ENCODE peak calls at places on chromosomes 5 and 9, in four cellular contexts. T is IMR-90, K is mesenchymal stem cell, Y is H9. G is an unnamed sample.
A peak's percentile ranks its signal among the peaks of the same experiment; 100 is the strongest.

GRCh38 chr9:116095403-116095802 is 58.2 kb upstream of the PAPPA start:
- DNase-seq in K (no peak), T (no peak), Y (no peak), G (no peak)

GRCh38 chr9:14908221-14909206 is 1.7 kb downstream of the FREM1 start:
- DNase-seq in T (no peak), K (no peak), Y (no peak), G (no peak)

GRCh38 chr5:118791986-118792734 is 196.2 kb downstream of the DTWD2 start:
- DNase-seq in Y (peak; percentile 37), K (peak; percentile 85), T (peak; percentile 75), G (peak; percentile 27)

GRCh38 chr5:144219869-144220268 is 49.2 kb downstream of the KCTD16 start:
- DNase-seq in T (no peak), Y (no peak), K (no peak), G (no peak)

GRCh38 chr5:109826426-109826825 is 136.7 kb downstream of the MAN2A1 start:
- DNase-seq in Y (no peak), T (peak; percentile 55), K (no peak), G (no peak)

GRCh38 chr5:173041881-173042481 is 14.2 kb upstream of the CREBRF start:
- DNase-seq in T (peak; percentile 90), K (peak; percentile 53), Y (no peak), G (no peak)

GRCh38 chr5:86896916-86897315 is 279.2 kb downstream of the COX7C start:
- DNase-seq in K (no peak), Y (no peak), T (no peak), G (no peak)

GRCh38 chr5:176538505-176538806 is 1.3 kb upstream of the RNF44 start:
- DNase-seq in Y (no peak), K (no peak), T (no peak), G (no peak)

GRCh38 chr9:98795295-98795955 is 930 bp downstream of the ANKS6 start:
- DNase-seq in T (no peak), K (no peak), Y (no peak), G (no peak)

GRCh38 chr5:1483064-1483463 is 37.8 kb upstream of the SLC6A3 start:
- DNase-seq in T (no peak), K (no peak), Y (no peak), G (no peak)

GRCh38 chr9:112863214-112863613 is 27.5 kb downstream of the SLC46A2 start:
- DNase-seq in T (peak; percentile 57), K (peak; percentile 76), Y (no peak), G (no peak)

GRCh38 chr9:2838984-2839367 is 4.9 kb downstream of the PUM3 start:
- DNase-seq in Y (no peak), K (no peak), T (no peak), G (no peak)

GRCh38 chr5:93378073-93378472 is 202.9 kb downstream of the NR2F1-AS1 start:
- DNase-seq in T (peak; percentile 95), Y (no peak), K (peak; percentile 73), G (no peak)

GRCh38 chr5:107597803-107598202 is 72.9 kb downstream of the EFNA5 start:
- DNase-seq in T (no peak), K (no peak), Y (no peak), G (no peak)

DNA sequence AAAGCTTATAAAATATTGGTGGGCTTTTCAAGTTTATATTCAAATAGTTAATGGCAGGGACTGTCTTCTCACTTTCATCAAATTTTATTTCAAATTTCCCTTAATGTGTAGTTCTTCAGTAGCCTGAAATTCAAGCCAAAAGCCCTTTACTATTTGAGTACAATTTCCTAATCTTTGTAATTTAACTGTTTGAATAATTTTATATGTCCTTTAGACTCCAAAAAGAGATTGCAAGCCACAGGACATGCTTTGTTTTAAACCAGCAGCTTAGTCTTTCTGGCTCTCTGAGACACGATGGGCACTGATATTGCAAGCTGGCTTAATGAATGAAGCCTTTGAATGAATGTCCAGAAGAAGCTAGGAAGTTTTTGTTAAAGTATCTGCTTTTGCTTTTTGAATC is 2031.6 kb upstream of the CDH6 start:
- DNase-seq in K (no peak), Y (no peak), T (no peak), G (no peak)
- H2AFZ ChIP-seq in K (no peak overlapping the region), Y (no peak overlapping the region), T (no peak overlapping the region), G (peak overlapping the region; percentile 6)

GRCh38 chr9:5832543-5833529 is at the start of gene ERMP1:
- DNase-seq in T (peak; percentile 74), K (peak; percentile 85), Y (peak; percentile 88), G (peak; percentile 80)
- H2BK15ac ChIP-seq in T (no peak within 1 kb of the TSS), K (peak within 1 kb of the TSS; percentile 77), Y (no peak within 1 kb of the TSS), G (peak within 1 kb of the TSS; percentile 54)

GRCh38 chr9:136412912-136413420 is 2.5 kb downstream of the PMPCA start:
- DNase-seq in Y (no peak), K (no peak), T (no peak), G (no peak)

GRCh38 chr9:136410500-136411287 is at the start of the genes ENTR1 and PMPCA:
- DNase-seq in K (peak; percentile 90), Y (peak; percentile 87), T (peak; percentile 85), G (peak; percentile 88)

GRCh38 chr9:136407911-136408310 is 2.5 kb downstream of the ENTR1 start:
- DNase-seq in K (no peak), Y (no peak), T (no peak), G (no peak)

GRCh38 chr9:136411358-136411757 is 900 bp downstream of the PMPCA start:
- DNase-seq in Y (no peak), T (no peak), K (no peak), G (no peak)

GRCh38 chr9:136409557-136410455 is 608 bp downstream of the ENTR1 start:
- DNase-seq in Y (no peak), K (peak; percentile 65), T (peak; percentile 22), G (no peak)
- H3K14ac ChIP-seq in Y (peak overlapping the region; percentile 83), K (no peak overlapping the region), T (peak overlapping the region; percentile 20), G (peak overlapping the region; percentile 47)

GRCh38 chr5:128358826-128359225 is 179.2 kb downstream of the FBN2 start:
- DNase-seq in Y (no peak), T (peak; percentile 23), K (no peak), G (no peak)

GRCh38 chr5:128356011-128356410 is 182.0 kb downstream of the FBN2 start:
- DNase-seq in T (no peak), K (no peak), Y (no peak), G (no peak)

GRCh38 chr5:128350705-128351104 is 187.3 kb downstream of the FBN2 start:
- DNase-seq in K (no peak), T (no peak), Y (no peak), G (no peak)

GRCh38 chr5:128349044-128349629 is 188.9 kb downstream of the FBN2 start:
- DNase-seq in T (peak; percentile 10), K (peak; percentile 14), Y (no peak), G (no peak)

GRCh38 chr5:128353416-128354107 is 184.5 kb downstream of the FBN2 start:
- DNase-seq in K (no peak), T (no peak), Y (no peak), G (no peak)
- H2AFZ ChIP-seq in K (no peak overlapping the region), T (no peak overlapping the region), Y (no peak overlapping the region), G (no peak overlapping the region)

GRCh38 chr9:33817327-33818166 is 587 bp downstream of the UBE2R2 start:
- DNase-seq in Y (peak; percentile 80), K (peak; percentile 89), T (peak; percentile 70), G (peak; percentile 70)

GRCh38 chr9:33814816-33815215 is 2.1 kb upstream of the UBE2R2 start:
- DNase-seq in T (no peak), Y (no peak), K (peak; percentile 22), G (no peak)

GRCh38 chr9:33818167-33818831 is 1.3 kb downstream of the UBE2R2 start:
- DNase-seq in Y (no peak), K (peak; percentile 20), T (no peak), G (no peak)

GRCh38 chr9:33815781-33816180 is 1.2 kb upstream of the UBE2R2 start:
- DNase-seq in T (no peak), K (no peak), Y (no peak), G (no peak)

GRCh38 chr9:33816327-33817252 is at the start of gene UBE2R2:
- DNase-seq in T (peak; percentile 86), K (peak; percentile 94), Y (peak; percentile 91), G (peak; percentile 85)
- H2BK15ac ChIP-seq in T (peak within 1 kb of the TSS; percentile 95), K (peak within 1 kb of the TSS; percentile 97), Y (no peak within 1 kb of the TSS), G (peak within 1 kb of the TSS; percentile 77)

GRCh38 chr9:127972316-127972871 is 8.4 kb downstream of the EEIG1 start:
- DNase-seq in K (peak; percentile 35), T (no peak), Y (peak; percentile 25), G (no peak)
- H3K14ac ChIP-seq in K (no peak overlapping the region), T (no peak overlapping the region), Y (peak overlapping the region; percentile 36), G (peak overlapping the region; percentile 94)

GRCh38 chr9:84166828-84167400 is 173.6 kb downstream of the SLC28A3 start:
- DNase-seq in Y (no peak), K (no peak), T (no peak), G (no peak)

GRCh38 chr9:84169240-84169639 is 171.3 kb downstream of the SLC28A3 start:
- DNase-seq in Y (no peak), T (peak; percentile 85), K (peak; percentile 47), G (no peak)

GRCh38 chr9:84174486-84174885 is 166.1 kb downstream of the SLC28A3 start:
- DNase-seq in T (no peak), Y (no peak), K (no peak), G (no peak)

GRCh38 chr9:84173961-84174360 is 166.6 kb downstream of the SLC28A3 start:
- DNase-seq in K (no peak), Y (no peak), T (peak; percentile 4), G (no peak)

DNA sequence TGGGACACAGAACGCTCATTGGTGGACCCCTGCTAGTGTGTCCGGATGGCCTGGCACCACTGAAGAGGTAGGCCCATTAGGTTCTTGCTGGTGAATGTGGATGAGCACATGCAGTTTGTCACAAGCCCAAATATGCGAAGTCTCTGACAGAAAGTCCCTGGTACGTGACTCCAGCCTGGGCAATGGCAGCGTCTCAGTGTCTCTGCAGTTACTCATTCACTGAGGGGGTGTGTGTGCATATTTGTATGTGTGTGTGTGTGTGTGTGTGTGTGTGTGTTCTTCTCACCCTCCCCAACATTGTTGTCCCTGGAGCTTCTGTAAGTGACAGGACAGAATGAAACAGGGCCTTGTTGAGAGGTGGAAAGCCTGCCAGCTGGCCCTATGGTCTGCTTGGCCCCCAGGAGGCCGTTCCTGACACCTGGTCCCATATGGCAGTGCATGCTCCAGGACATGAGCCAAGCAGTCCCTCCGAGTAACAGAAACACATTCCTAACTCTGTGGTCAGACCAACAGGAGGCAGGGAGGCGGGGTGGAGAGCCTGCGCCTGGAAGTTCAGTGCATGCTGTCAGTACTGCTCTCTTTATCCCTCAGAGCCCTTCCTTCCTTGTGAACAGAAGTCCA is 169.9 kb downstream of the SLC28A3 start:
- DNase-seq in T (peak; percentile 98), Y (peak; percentile 50), K (peak; percentile 95), G (no peak)
- H2AFZ ChIP-seq in T (peak overlapping the region; percentile 85), Y (no peak overlapping the region), K (no peak overlapping the region), G (peak overlapping the region; percentile 13)